ENCODE peak calls at places on chromosomes 3 and 15, in six cellular contexts. F, E, Q, S, C and O are unnamed samples.
A peak's percentile ranks its signal among the peaks of the same experiment; 100 is the strongest.

GRCh38 chr15:77653832-77654480 is 21.2 kb upstream of the LINGO1 start:
- DNase-seq in S (no peak), F (no peak), Q (no peak), E (no peak), C (no peak), O (no peak)

GRCh38 chr15:39400821-39401550 is 179.9 kb upstream of the THBS1 start:
- DNase-seq in F (no peak), E (no peak), Q (no peak), S (no peak), C (no peak), O (no peak)

GRCh38 chr3:25895031-25895430 is 105.1 kb downstream of the OXSM start:
- DNase-seq in F (no peak), S (no peak), Q (no peak), E (no peak), C (no peak), O (no peak)

GRCh38 chr3:73516656-73517055 is 108.1 kb downstream of the PDZRN3 start:
- DNase-seq in E (no peak), Q (no peak), S (no peak), F (no peak), C (no peak), O (peak; percentile 55)

GRCh38 chr3:16883057-16883725 is 1.6 kb upstream of the PLCL2 start:
- DNase-seq in Q (no peak), C (no peak), S (no peak), E (no peak), F (no peak), O (no peak)

GRCh38 chr3:66224220-66224619 is 3.4 kb downstream of the SLC25A26 start:
- DNase-seq in C (no peak), F (no peak), E (peak; percentile 36), S (no peak), Q (no peak), O (no peak)

GRCh38 chr15:74869726-74870407 is 3.3 kb downstream of the SCAMP2 start:
- DNase-seq in E (peak; percentile 66), C (peak; percentile 37), S (no peak), F (peak; percentile 78), Q (no peak), O (no peak)

GRCh38 chr3:139288266-139288821 is 55.5 kb upstream of the MRPS22 start:
- DNase-seq in E (no peak), C (no peak), Q (no peak), S (no peak), F (no peak), O (no peak)

GRCh38 chr3:42718338-42718737 is 15.7 kb upstream of the HHATL start:
- DNase-seq in E (no peak), Q (no peak), F (no peak), C (no peak), S (no peak), O (no peak)

GRCh38 chr3:47540281-47540680 is 26.8 kb upstream of the ELP6 start:
- DNase-seq in F (no peak), C (no peak), E (no peak), S (no peak), Q (no peak), O (no peak)

GRCh38 chr3:193342551-193342950 is 36.0 kb downstream of the ATP13A5 start:
- DNase-seq in F (no peak), C (peak; percentile 6), S (no peak), E (no peak), Q (no peak), O (no peak)